ENCODE peak calls at places on chromosomes 3 and 15, in five cellular contexts. P is GDM1, K is NCI-H2171 treated with DMSO at 0.1 percent for 48 hours, B is body of pancreas, W is Peyer's patch. N is an unnamed sample.

GRCh38 chr15:99556010-99556409 is 9.8 kb upstream of the MEF2A start:
- DNase-seq in P (no peak), K (peak; percentile 67), B (no peak), W (no peak), N (no peak)

GRCh38 chr15:31799711-31800321 is 230.5 kb upstream of the CHRNA7 start:
- DNase-seq in P (no peak), K (no peak), B (no peak), W (no peak), N (no peak)

GRCh38 chr3:177602601-177603136 is 405.4 kb upstream of the TBL1XR1 start:
- DNase-seq in P (no peak), K (peak; percentile 95), B (peak; percentile 22), W (no peak), N (no peak)

GRCh38 chr3:16378920-16379319 is 113.9 kb downstream of the OXNAD1 start:
- DNase-seq in P (no peak), K (no peak), B (no peak), W (no peak), N (no peak)

GRCh38 chr3:154241496-154241895 is 82.8 kb downstream of the DHX36 start:
- DNase-seq in P (no peak), K (no peak), B (no peak), W (no peak), N (no peak)

GRCh38 chr3:140093742-140094141 is 158.8 kb downstream of the CLSTN2 start:
- DNase-seq in P (no peak), K (peak; percentile 99), B (peak; percentile 82), W (no peak), N (no peak)

GRCh38 chr15:96234109-96234892 is 96.2 kb upstream of the NR2F2 start:
- DNase-seq in P (no peak), K (no peak), B (no peak), W (no peak), N (no peak)

GRCh38 chr15:58952751-58953150 is 19.3 kb upstream of the SLTM start:
- DNase-seq in P (no peak), K (no peak), B (no peak), W (no peak), N (no peak)

GRCh38 chr3:66638717-66639116 is 137.9 kb upstream of the LRIG1 start:
- DNase-seq in P (no peak), K (no peak), B (no peak), W (no peak), N (no peak)

GRCh38 chr15:68298882-68299381 is 21.4 kb downstream of the FEM1B start:
- DNase-seq in P (no peak), K (no peak), B (no peak), W (no peak), N (no peak)

GRCh38 chr3:159779883-159780282 is 208.8 kb upstream of the IL12A start:
- DNase-seq in P (no peak), K (no peak), B (no peak), W (no peak), N (no peak)

GRCh38 chr15:73866481-73866880 is 6.9 kb upstream of the TBC1D21 start:
- DNase-seq in P (no peak), K (no peak), B (no peak), W (no peak), N (no peak)

GRCh38 chr3:83890039-83890762 is 1068.6 kb upstream of the CADM2 start:
- DNase-seq in P (no peak), K (no peak), B (no peak), W (no peak), N (no peak)

GRCh38 chr15:76163429-76164020 is 103.7 kb downstream of the TMEM266 start:
- DNase-seq in P (no peak), K (no peak), B (peak; percentile 91), W (no peak), N (no peak)

GRCh38 chr3:126311338-126311978 is 45.8 kb downstream of the KLF15 start:
- DNase-seq in P (no peak), K (no peak), B (no peak), W (no peak), N (no peak)

GRCh38 chr3:9347887-9348286 is 15.0 kb upstream of the THUMPD3 start:
- DNase-seq in P (no peak), K (no peak), B (no peak), W (no peak), N (no peak)

GRCh38 chr3:39404943-39405686 is 1.4 kb upstream of the RPSA start:
- DNase-seq in P (no peak), K (no peak), B (no peak), W (no peak), N (no peak)

N was measured in stimulated activated effector memory CD8-positive, alpha-beta T cell treated with anti-CD3 and anti-CD28 coated beads, Interleukin-12 subunit alpha, Interleukin-12 subunit beta, amount 100 ng/mL, for 72 hours.